ENCODE peak calls at places on chromosomes 5 and 9, in seven cellular contexts. K is A549, Y is adrenal gland, Z is midbrain, L is neuronal stem cell, A is ACHN, D is psoas muscle. X is an unnamed sample.

GRCh38 chr5:64883912-64884311 is 115.2 kb downstream of the CWC27 start:
- DNase-seq in K (no peak), Y (no peak), Z (no peak), L (no peak), A (no peak), D (no peak), X (no peak)

GRCh38 chr9:120915854-120916495 is 10.6 kb downstream of the TRAF1 start:
- DNase-seq in K (no peak), Y (no peak), Z (peak), L (no peak), A (no peak), D (no peak), X (no peak)

GRCh38 chr5:145539201-145539600 is 295.9 kb downstream of the PRELID2 start:
- DNase-seq in K (no peak), Y (no peak), Z (no peak), L (no peak), A (no peak), D (no peak), X (no peak)

GRCh38 chr9:127033784-127034183 is 88.7 kb downstream of the ANGPTL2 start:
- DNase-seq in K (no peak), Y (no peak), Z (no peak), L (no peak), A (no peak), D (no peak), X (no peak)

GRCh38 chr9:124260769-124261603 is 3.2 kb downstream of the NEK6 start:
- DNase-seq in K (peak), Y (peak), Z (no peak), L (no peak), A (peak), D (no peak), X (peak)

GRCh38 chr9:114290561-114290986 is 32.3 kb upstream of the ORM1 start:
- DNase-seq in K (no peak), Y (peak), Z (no peak), L (no peak), A (no peak), D (no peak), X (peak)

GRCh38 chr9:119556129-119556875 is 187.1 kb upstream of the BRINP1 start:
- DNase-seq in K (peak), Y (peak), Z (peak), L (peak), A (peak), D (peak), X (peak)

GRCh38 chr5:145473032-145473642 is 362.0 kb downstream of the PRELID2 start:
- DNase-seq in K (no peak), Y (no peak), Z (no peak), L (no peak), A (no peak), D (no peak), X (no peak)

GRCh38 chr5:1511651-1512540 is 11.9 kb downstream of the LPCAT1 start:
- DNase-seq in K (peak), Y (peak), Z (no peak), L (no peak), A (peak), D (peak), X (peak)

GRCh38 chr5:123098767-123099513 is 9.9 kb downstream of the PRDM6 start:
- DNase-seq in K (peak), Y (no peak), Z (no peak), L (no peak), A (no peak), D (no peak), X (no peak)

X was measured in body of pancreas.